ENCODE peak calls at places on chromosome 9, in five cellular contexts. One of them, this sample, is unnamed.

GRCh38 chr9:131747352-131747751 is 7.5 kb upstream of the RAPGEF1 start:
- DNase-seq in BJ: peak
- DNase-seq in NCI-H460: peak
- DNase-seq in cardiac muscle cell: peak
- DNase-seq in activated CD8-positive, alpha-beta memory T cell treated with anti-CD3 and anti-CD28 coated beads, Interleukin-2, amount 50 U/mL, for 48 hours: no peak
- DNase-seq in this sample: peak

GRCh38 chr9:123391233-123391632 is 35.2 kb downstream of the CRB2 start:
- DNase-seq in cardiac muscle cell: no peak
- DNase-seq in NCI-H460: no peak
- DNase-seq in BJ: no peak
- DNase-seq in activated CD8-positive, alpha-beta memory T cell treated with anti-CD3 and anti-CD28 coated beads, Interleukin-2, amount 50 U/mL, for 48 hours: no peak
- DNase-seq in this sample: no peak

GRCh38 chr9:71647094-71647591 is 121.2 kb downstream of the CEMIP2 start:
- DNase-seq in NCI-H460: peak
- DNase-seq in BJ: no peak
- DNase-seq in cardiac muscle cell: no peak
- DNase-seq in activated CD8-positive, alpha-beta memory T cell treated with anti-CD3 and anti-CD28 coated beads, Interleukin-2, amount 50 U/mL, for 48 hours: no peak
- DNase-seq in this sample: no peak

GRCh38 chr9:77708416-77708815 is 60.3 kb upstream of the GNA14 start:
- DNase-seq in activated CD8-positive, alpha-beta memory T cell treated with anti-CD3 and anti-CD28 coated beads, Interleukin-2, amount 50 U/mL, for 48 hours: no peak
- DNase-seq in BJ: no peak
- DNase-seq in cardiac muscle cell: no peak
- DNase-seq in NCI-H460: no peak
- DNase-seq in this sample: no peak

GRCh38 chr9:133861103-133861502 is 123.0 kb upstream of the SARDH start:
- DNase-seq in NCI-H460: no peak
- DNase-seq in cardiac muscle cell: no peak
- DNase-seq in BJ: no peak
- DNase-seq in activated CD8-positive, alpha-beta memory T cell treated with anti-CD3 and anti-CD28 coated beads, Interleukin-2, amount 50 U/mL, for 48 hours: no peak
- DNase-seq in this sample: no peak

GRCh38 chr9:129383415-129384088 is 205.5 kb upstream of the IER5L start:
- DNase-seq in activated CD8-positive, alpha-beta memory T cell treated with anti-CD3 and anti-CD28 coated beads, Interleukin-2, amount 50 U/mL, for 48 hours: peak
- DNase-seq in cardiac muscle cell: peak
- DNase-seq in BJ: peak
- DNase-seq in NCI-H460: peak
- DNase-seq in this sample: peak

GRCh38 chr9:37836386-37836785 is 35.8 kb downstream of the DCAF10 start:
- DNase-seq in BJ: no peak
- DNase-seq in NCI-H460: no peak
- DNase-seq in activated CD8-positive, alpha-beta memory T cell treated with anti-CD3 and anti-CD28 coated beads, Interleukin-2, amount 50 U/mL, for 48 hours: no peak
- DNase-seq in cardiac muscle cell: no peak
- DNase-seq in this sample: no peak

GRCh38 chr9:137049544-137050449 is 3.8 kb upstream of the NPDC1 start:
- DNase-seq in activated CD8-positive, alpha-beta memory T cell treated with anti-CD3 and anti-CD28 coated beads, Interleukin-2, amount 50 U/mL, for 48 hours: peak
- DNase-seq in cardiac muscle cell: peak
- DNase-seq in BJ: no peak
- DNase-seq in NCI-H460: peak
- DNase-seq in this sample: peak

GRCh38 chr9:123331303-123331702 is 24.7 kb upstream of the CRB2 start:
- DNase-seq in NCI-H460: no peak
- DNase-seq in BJ: no peak
- DNase-seq in activated CD8-positive, alpha-beta memory T cell treated with anti-CD3 and anti-CD28 coated beads, Interleukin-2, amount 50 U/mL, for 48 hours: no peak
- DNase-seq in cardiac muscle cell: no peak
- DNase-seq in this sample: no peak

GRCh38 chr9:75488714-75489100 is 400.4 kb downstream of the OSTF1 start:
- DNase-seq in NCI-H460: no peak
- DNase-seq in activated CD8-positive, alpha-beta memory T cell treated with anti-CD3 and anti-CD28 coated beads, Interleukin-2, amount 50 U/mL, for 48 hours: no peak
- DNase-seq in cardiac muscle cell: no peak
- DNase-seq in BJ: no peak
- DNase-seq in this sample: no peak